ENCODE peak calls at places on chromosomes 7 and 10, in five cellular contexts. K, L, N, I and J are unnamed samples.

GRCh38 chr7:1533569-1534329 is 3.2 kb downstream of the MAFK start:
- DNase-seq in K (peak), L (no peak), N (peak), I (no peak), J (peak)

GRCh38 chr7:11239311-11239710 is 265.6 kb downstream of the PHF14 start:
- DNase-seq in K (no peak), L (no peak), N (no peak), I (no peak), J (no peak)

GRCh38 chr10:73117976-73118743 is 7.9 kb downstream of the NUDT13 start:
- DNase-seq in K (no peak), L (no peak), N (peak), I (no peak), J (peak)

GRCh38 chr10:76433161-76434005 is 1002.0 kb downstream of the LRMDA start:
- DNase-seq in K (no peak), L (no peak), N (no peak), I (peak), J (no peak)

GRCh38 chr7:55523366-55523765 is 48.9 kb downstream of the VOPP1 start:
- DNase-seq in K (no peak), L (no peak), N (no peak), I (no peak), J (no peak)

GRCh38 chr10:49353026-49353894 is 42.6 kb downstream of the DRGX start:
- DNase-seq in K (peak), L (no peak), N (no peak), I (no peak), J (no peak)

GRCh38 chr10:102780246-102780645 is 36.5 kb downstream of the WBP1L start:
- DNase-seq in K (no peak), L (no peak), N (peak), I (no peak), J (peak)

GRCh38 chr7:92834661-92835139 is 1.7 kb downstream of the CDK6 start:
- DNase-seq in K (peak), L (peak), N (no peak), I (no peak), J (no peak)

GRCh38 chr10:95281206-95281605 is 9.6 kb downstream of the PDLIM1 start:
- DNase-seq in K (no peak), L (no peak), N (no peak), I (no peak), J (no peak)

GRCh38 chr10:13102002-13102794 is 2.2 kb downstream of the OPTN start:
- DNase-seq in K (no peak), L (no peak), N (peak), I (no peak), J (peak)

GRCh38 chr7:111092406-111093160 is 1.7 kb downstream of the LRRN3 start:
- DNase-seq in K (no peak), L (no peak), N (no peak), I (no peak), J (no peak)

GRCh38 chr10:23158370-23158769 is 33.7 kb upstream of the PTF1A start:
- DNase-seq in K (peak), L (no peak), N (peak), I (peak), J (peak)

GRCh38 chr7:129728875-129729467 is 117.5 kb downstream of the NRF1 start:
- DNase-seq in K (no peak), L (no peak), N (no peak), I (no peak), J (no peak)

GRCh38 chr7:732094-732541 is 5.0 kb upstream of the PRKAR1B start:
- DNase-seq in K (no peak), L (no peak), N (peak), I (peak), J (no peak)

GRCh38 chr7:128794436-128794835 is 2.7 kb downstream of the CCDC136 start:
- DNase-seq in K (no peak), L (no peak), N (no peak), I (no peak), J (no peak)

GRCh38 chr10:27741173-27742091 is 4.2 kb downstream of the MKX start:
- DNase-seq in K (no peak), L (no peak), N (no peak), I (no peak), J (no peak)

GRCh38 chr7:18231854-18232253 is 204.2 kb upstream of the PRPS1L1 start:
- DNase-seq in K (no peak), L (no peak), N (no peak), I (no peak), J (no peak)

GRCh38 chr7:144818516-144818915 is 17.3 kb downstream of the TPK1 start:
- DNase-seq in K (peak), L (no peak), N (peak), I (no peak), J (no peak)

GRCh38 chr7:12423355-12423994 is 19.8 kb upstream of the VWDE start:
- DNase-seq in K (no peak), L (no peak), N (peak), I (no peak), J (peak)

GRCh38 chr7:38312776-38313175 is 39.3 kb upstream of the TARP start:
- DNase-seq in K (no peak), L (no peak), N (no peak), I (no peak), J (no peak)

GRCh38 chr7:90412458-90413184 is 9.4 kb downstream of the CLDN12 start:
- DNase-seq in K (peak), L (no peak), N (peak), I (no peak), J (no peak)